ENCODE peak calls at places on chromosomes 2 and 18, in four cellular contexts. One of them, this sample, is unnamed.

GRCh38 chr2:157262248-157262647 is 4.7 kb downstream of the GALNT5 start:
- DNase-seq in neuronal stem cell: no peak
- DNase-seq in H9: no peak
- DNase-seq in mesenchymal stem cell: no peak
- DNase-seq in this sample: peak; percentile 32

GRCh38 chr2:94956797-94957391 is 68.6 kb upstream of the MAL start:
- DNase-seq in neuronal stem cell: peak; percentile 17
- DNase-seq in H9: no peak
- DNase-seq in mesenchymal stem cell: peak; percentile 1
- DNase-seq in this sample: peak; percentile 67

GRCh38 chr2:189222440-189222839 is 42.9 kb upstream of the COL5A2 start:
- DNase-seq in neuronal stem cell: no peak
- DNase-seq in H9: no peak
- DNase-seq in mesenchymal stem cell: peak; percentile 64
- DNase-seq in this sample: no peak

GRCh38 chr2:43029186-43029585 is 197.2 kb downstream of the ZFP36L2 start:
- DNase-seq in neuronal stem cell: no peak
- DNase-seq in H9: no peak
- DNase-seq in mesenchymal stem cell: no peak
- DNase-seq in this sample: no peak

GRCh38 chr18:60295776-60296175 is 76.8 kb downstream of the MC4R start:
- DNase-seq in neuronal stem cell: no peak
- DNase-seq in H9: no peak
- DNase-seq in mesenchymal stem cell: no peak
- DNase-seq in this sample: no peak

GRCh38 chr18:29063346-29063745 is 886.4 kb upstream of the CDH2 start:
- DNase-seq in neuronal stem cell: no peak
- DNase-seq in H9: no peak
- DNase-seq in mesenchymal stem cell: no peak
- DNase-seq in this sample: no peak

GRCh38 chr2:119366161-119366648 is 429 bp downstream of the C2orf76 start:
- DNase-seq in neuronal stem cell: no peak
- DNase-seq in H9: no peak
- DNase-seq in mesenchymal stem cell: peak; percentile 66
- DNase-seq in this sample: no peak

GRCh38 chr2:42124051-42124813 is 44.9 kb upstream of the EML4 start:
- DNase-seq in neuronal stem cell: no peak
- DNase-seq in H9: no peak
- DNase-seq in mesenchymal stem cell: no peak
- DNase-seq in this sample: no peak

GRCh38 chr2:47512581-47513083 is 109.7 kb downstream of the MSH2 start:
- DNase-seq in neuronal stem cell: no peak
- DNase-seq in H9: no peak
- DNase-seq in mesenchymal stem cell: no peak
- DNase-seq in this sample: peak; percentile 49

GRCh38 chr2:234139755-234140154 is 89.3 kb downstream of the SPP2 start:
- DNase-seq in neuronal stem cell: no peak
- DNase-seq in H9: no peak
- DNase-seq in mesenchymal stem cell: no peak
- DNase-seq in this sample: no peak

GRCh38 chr2:149562304-149562703 is 25.3 kb downstream of the MMADHC start:
- DNase-seq in neuronal stem cell: no peak
- DNase-seq in H9: no peak
- DNase-seq in mesenchymal stem cell: peak; percentile 88
- DNase-seq in this sample: no peak

GRCh38 chr2:216909541-216910175 is 49.8 kb upstream of the TNP1 start:
- DNase-seq in neuronal stem cell: no peak
- DNase-seq in H9: no peak
- DNase-seq in mesenchymal stem cell: no peak
- DNase-seq in this sample: no peak

GRCh38 chr2:104452558-104452957 is 401.4 kb upstream of the POU3F3 start:
- DNase-seq in neuronal stem cell: no peak
- DNase-seq in H9: no peak
- DNase-seq in mesenchymal stem cell: no peak
- DNase-seq in this sample: no peak

GRCh38 chr2:157324331-157324843 is 1.2 kb downstream of the ERMN start:
- DNase-seq in neuronal stem cell: no peak
- DNase-seq in H9: no peak
- DNase-seq in mesenchymal stem cell: no peak
- DNase-seq in this sample: peak; percentile 94

GRCh38 chr2:222304737-222305509 is 6.1 kb upstream of the PAX3 start:
- DNase-seq in neuronal stem cell: no peak
- DNase-seq in H9: no peak
- DNase-seq in mesenchymal stem cell: no peak
- DNase-seq in this sample: no peak

GRCh38 chr2:11389048-11389413 is 44.6 kb upstream of the ROCK2 start:
- DNase-seq in neuronal stem cell: no peak
- DNase-seq in H9: no peak
- DNase-seq in mesenchymal stem cell: no peak
- DNase-seq in this sample: no peak
- H2BK12ac ChIP-seq in neuronal stem cell: no peak overlapping the region
- H2BK12ac ChIP-seq in H9: no peak overlapping the region
- H2BK12ac ChIP-seq in mesenchymal stem cell: no peak overlapping the region
- H2BK12ac ChIP-seq in this sample: no peak overlapping the region

GRCh38 chr18:33356735-33357134 is 83.8 kb downstream of the CCDC178 start:
- DNase-seq in neuronal stem cell: no peak
- DNase-seq in H9: no peak
- DNase-seq in mesenchymal stem cell: no peak
- DNase-seq in this sample: no peak

GRCh38 chr18:33355263-33355662 is 85.3 kb downstream of the CCDC178 start:
- DNase-seq in neuronal stem cell: no peak
- DNase-seq in H9: no peak
- DNase-seq in mesenchymal stem cell: no peak
- DNase-seq in this sample: no peak

DNA sequence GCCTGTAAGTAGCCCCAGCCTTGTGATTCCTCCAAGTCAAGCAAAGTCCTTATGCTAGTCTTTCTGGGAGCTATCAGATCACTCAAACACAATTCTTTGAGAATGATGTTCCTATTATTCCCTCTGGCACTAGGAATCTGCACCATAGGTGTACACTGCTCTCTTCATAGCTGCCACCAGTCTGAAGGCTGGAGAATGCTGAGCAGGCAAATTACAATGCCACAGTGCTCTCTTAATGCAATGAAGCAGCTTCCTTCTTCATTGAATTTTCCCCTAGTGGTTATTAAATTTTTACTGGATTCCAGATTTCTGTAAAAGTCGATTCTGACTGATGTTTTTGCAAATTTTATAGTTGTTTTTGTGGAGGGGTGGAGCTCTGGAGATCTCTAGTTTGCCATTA is 84.8 kb downstream of the CCDC178 start:
- DNase-seq in neuronal stem cell: no peak
- DNase-seq in H9: no peak
- DNase-seq in mesenchymal stem cell: no peak
- DNase-seq in this sample: no peak
- H2BK12ac ChIP-seq in neuronal stem cell: no peak overlapping the region
- H2BK12ac ChIP-seq in H9: no peak overlapping the region
- H2BK12ac ChIP-seq in mesenchymal stem cell: no peak overlapping the region
- H2BK12ac ChIP-seq in this sample: no peak overlapping the region

GRCh38 chr2:205758051-205758450 is 75.8 kb downstream of the NRP2 start:
- DNase-seq in neuronal stem cell: no peak
- DNase-seq in H9: no peak
- DNase-seq in mesenchymal stem cell: peak; percentile 90
- DNase-seq in this sample: peak; percentile 41
- H2BK12ac ChIP-seq in neuronal stem cell: no peak overlapping the region
- H2BK12ac ChIP-seq in H9: no peak overlapping the region
- H2BK12ac ChIP-seq in mesenchymal stem cell: peak overlapping the region; percentile 73
- H2BK12ac ChIP-seq in this sample: no peak overlapping the region

GRCh38 chr2:202172439-202173191 is 65.8 kb downstream of the SUMO1 start:
- DNase-seq in neuronal stem cell: no peak
- DNase-seq in H9: no peak
- DNase-seq in mesenchymal stem cell: peak; percentile 28
- DNase-seq in this sample: no peak

DNA sequence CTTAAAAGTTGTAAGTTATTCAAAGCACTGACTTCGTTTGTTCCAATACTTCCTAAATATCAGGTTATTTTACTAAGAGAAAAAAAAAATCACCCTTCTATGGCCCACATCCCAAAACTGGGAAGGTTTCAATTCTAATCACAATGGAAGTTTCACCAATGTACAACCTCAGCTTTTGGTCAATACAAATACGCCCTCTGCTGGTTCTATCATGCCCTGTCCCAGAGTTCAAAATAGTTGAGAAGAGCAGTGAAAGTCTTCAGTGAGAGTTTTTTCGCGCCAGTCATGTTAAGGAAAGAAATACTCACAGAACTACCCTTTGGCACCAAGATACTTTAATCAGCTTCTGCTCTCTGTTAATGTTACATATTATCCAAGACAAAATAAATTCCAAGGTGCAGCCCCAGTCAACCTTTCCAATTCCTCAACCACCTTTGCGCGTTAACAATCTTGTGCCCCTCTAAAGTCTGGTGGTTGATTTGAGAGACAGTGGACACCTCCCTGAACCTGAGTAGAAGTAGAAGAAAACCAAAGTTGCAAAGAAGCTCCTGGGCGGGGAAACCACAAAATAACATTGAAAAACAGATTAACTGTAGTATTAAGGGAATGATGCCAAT is 59.9 kb downstream of the SUMO1 start:
- DNase-seq in neuronal stem cell: peak; percentile 71
- DNase-seq in H9: peak; percentile 60
- DNase-seq in mesenchymal stem cell: peak; percentile 75
- DNase-seq in this sample: peak; percentile 89
- H2BK12ac ChIP-seq in neuronal stem cell: no peak overlapping the region
- H2BK12ac ChIP-seq in H9: no peak overlapping the region
- H2BK12ac ChIP-seq in mesenchymal stem cell: no peak overlapping the region
- H2BK12ac ChIP-seq in this sample: no peak overlapping the region

DNA sequence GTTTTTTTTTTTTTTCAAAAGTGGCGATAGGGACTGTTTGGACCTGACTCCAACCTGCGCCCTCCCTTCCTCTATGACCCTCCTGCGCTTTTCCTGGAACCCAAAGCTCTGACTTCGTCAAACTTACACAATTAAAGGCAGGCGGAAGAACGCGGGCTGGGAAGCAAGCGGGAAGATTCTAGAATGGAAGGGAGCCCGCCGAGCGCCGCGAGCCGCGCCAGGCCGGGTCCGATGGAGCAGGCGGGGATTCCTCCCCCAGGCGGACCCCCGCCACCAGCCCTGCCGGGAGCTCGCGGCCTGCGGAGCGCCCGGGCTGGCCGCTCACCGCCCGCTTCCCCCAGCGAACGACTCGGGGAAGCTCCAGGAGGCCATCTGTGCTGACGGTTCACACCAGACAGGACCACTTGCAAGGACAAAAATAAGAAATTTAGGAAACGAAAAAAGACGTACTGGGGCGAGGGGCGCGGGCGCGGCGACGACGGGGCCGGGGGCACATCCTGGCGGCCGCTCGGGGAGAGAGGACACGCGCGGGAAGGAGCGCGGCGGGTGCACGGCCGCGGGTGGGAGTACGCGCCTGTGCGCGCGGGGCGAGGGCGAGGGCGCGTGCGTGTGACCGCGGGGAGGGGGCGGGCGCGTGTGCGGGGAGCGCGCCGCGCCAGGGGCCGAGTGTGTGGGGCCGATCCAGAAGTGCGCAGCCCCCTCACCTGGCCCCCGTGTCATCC is 1.1 kb upstream of the SALL3 start:
- DNase-seq in neuronal stem cell: no peak
- DNase-seq in H9: no peak
- DNase-seq in mesenchymal stem cell: no peak
- DNase-seq in this sample: no peak
- H2BK12ac ChIP-seq in neuronal stem cell: peak overlapping the region; percentile 41
- H2BK12ac ChIP-seq in H9: no peak overlapping the region
- H2BK12ac ChIP-seq in mesenchymal stem cell: no peak overlapping the region
- H2BK12ac ChIP-seq in this sample: no peak overlapping the region

GRCh38 chr2:62293490-62294212 is 97.7 kb downstream of the B3GNT2 start:
- DNase-seq in neuronal stem cell: peak; percentile 20
- DNase-seq in H9: peak; percentile 94
- DNase-seq in mesenchymal stem cell: peak; percentile 37
- DNase-seq in this sample: peak; percentile 73
- H2BK12ac ChIP-seq in neuronal stem cell: peak overlapping the region; percentile 96
- H2BK12ac ChIP-seq in H9: peak overlapping the region; percentile 83
- H2BK12ac ChIP-seq in mesenchymal stem cell: peak overlapping the region; percentile 12
- H2BK12ac ChIP-seq in this sample: peak overlapping the region; percentile 96

GRCh38 chr2:25305809-25306208 is 35.9 kb downstream of the DNMT3A start:
- DNase-seq in neuronal stem cell: no peak
- DNase-seq in H9: no peak
- DNase-seq in mesenchymal stem cell: no peak
- DNase-seq in this sample: no peak
- H2BK12ac ChIP-seq in neuronal stem cell: no peak overlapping the region
- H2BK12ac ChIP-seq in H9: no peak overlapping the region
- H2BK12ac ChIP-seq in mesenchymal stem cell: no peak overlapping the region
- H2BK12ac ChIP-seq in this sample: no peak overlapping the region

GRCh38 chr2:236855866-236856855 is 229.5 kb upstream of the COPS8 start:
- DNase-seq in neuronal stem cell: no peak
- DNase-seq in H9: no peak
- DNase-seq in mesenchymal stem cell: no peak
- DNase-seq in this sample: peak; percentile 67
- H2BK12ac ChIP-seq in neuronal stem cell: peak overlapping the region; percentile 26
- H2BK12ac ChIP-seq in H9: no peak overlapping the region
- H2BK12ac ChIP-seq in mesenchymal stem cell: peak overlapping the region; percentile 45
- H2BK12ac ChIP-seq in this sample: peak overlapping the region; percentile 61